ENCODE peak calls at places on chromosome 5, in seven cellular contexts. B is left cardiac atrium; H is activated gamma-delta T cell treated with anti-CD3 and anti-CD28 coated beads, Interleukin-2, amount 50 U/mL, for 16 hours; V is right atrium auricular region; X is AML-193; T is H4; A is fibroblast of the aortic adventitia. D is an unnamed sample.

GRCh38 chr5:142770650-142771609 is 753 bp downstream of the ARHGAP26 start:
- DNase-seq in T (no peak), H (peak; percentile 42), V (peak; percentile 66), X (no peak), B (peak; percentile 68), A (peak; percentile 27), D (peak; percentile 59)

GRCh38 chr5:33433303-33434255 is 7.2 kb upstream of the TARS1 start:
- DNase-seq in V (no peak), X (no peak), B (no peak), T (no peak), A (no peak), H (no peak), D (no peak)

GRCh38 chr5:72784129-72784528 is 32.3 kb upstream of the TNPO1 start:
- DNase-seq in H (no peak), B (no peak), V (no peak), X (no peak), A (no peak), T (no peak), D (no peak)

GRCh38 chr5:1020461-1020961 is 11.9 kb downstream of the NKD2 start:
- DNase-seq in T (no peak), B (peak; percentile 24), V (no peak), A (no peak), H (no peak), X (no peak), D (no peak)

GRCh38 chr5:30279237-30279636 is 914.2 kb upstream of the CDH6 start:
- DNase-seq in V (no peak), X (no peak), H (no peak), B (no peak), A (peak; percentile 2), T (peak; percentile 68), D (no peak)

GRCh38 chr5:59115345-59115744 is 532.5 kb downstream of the RAB3C start:
- DNase-seq in T (no peak), A (peak; percentile 22), B (no peak), X (no peak), V (no peak), H (no peak), D (no peak)

GRCh38 chr5:131581710-131582109 is 53.3 kb downstream of the RAPGEF6 start:
- DNase-seq in A (no peak), V (no peak), X (no peak), B (no peak), T (no peak), H (no peak), D (no peak)

GRCh38 chr5:111747336-111747735 is 9.7 kb downstream of the NREP start:
- DNase-seq in B (no peak), V (no peak), A (no peak), T (no peak), H (no peak), X (no peak), D (no peak)

GRCh38 chr5:170818222-170818621 is 34.7 kb downstream of the GABRP start:
- DNase-seq in V (no peak), B (no peak), H (no peak), T (no peak), A (peak; percentile 39), X (no peak), D (no peak)

GRCh38 chr5:17228833-17229291 is 11.4 kb downstream of the BASP1 start:
- DNase-seq in X (no peak), T (no peak), B (no peak), A (peak; percentile 78), H (no peak), V (no peak), D (peak; percentile 61)

GRCh38 chr5:10524376-10525123 is 39.3 kb upstream of the ANKRD33B start:
- DNase-seq in T (peak; percentile 89), B (no peak), V (no peak), A (peak; percentile 92), H (no peak), X (no peak), D (peak; percentile 78)

GRCh38 chr5:71778678-71779276 is 59.7 kb downstream of the CARTPT start:
- DNase-seq in A (peak; percentile 65), H (no peak), T (no peak), B (no peak), X (no peak), V (no peak), D (no peak)

GRCh38 chr5:35003018-35003957 is 44.5 kb downstream of the AGXT2 start:
- DNase-seq in B (peak; percentile 55), V (no peak), T (peak; percentile 31), H (peak; percentile 18), X (peak; percentile 34), A (peak; percentile 59), D (peak; percentile 42)

GRCh38 chr5:133235696-133236426 is 184.0 kb downstream of the HSPA4 start:
- DNase-seq in B (no peak), V (no peak), X (no peak), H (no peak), A (no peak), T (no peak), D (no peak)

GRCh38 chr5:31556461-31556860 is 24.4 kb downstream of the C5orf22 start:
- DNase-seq in A (peak; percentile 51), B (no peak), V (no peak), X (no peak), T (no peak), H (no peak), D (no peak)

GRCh38 chr5:176526462-176526861 is 10.7 kb downstream of the RNF44 start:
- DNase-seq in V (no peak), H (no peak), A (no peak), B (no peak), X (no peak), T (no peak), D (no peak)

GRCh38 chr5:98785244-98785643 is 11.8 kb downstream of the RGMB start:
- DNase-seq in B (no peak), A (no peak), T (no peak), V (no peak), H (no peak), X (no peak), D (no peak)

GRCh38 chr5:94288937-94289336 is 329.5 kb downstream of the KIAA0825 start:
- DNase-seq in B (no peak), T (no peak), H (no peak), V (no peak), A (peak; percentile 67), X (no peak), D (no peak)

GRCh38 chr5:175444905-175445456 is 999 bp upstream of the DRD1 start:
- DNase-seq in T (no peak), X (no peak), B (no peak), A (no peak), V (no peak), H (no peak), D (no peak)

GRCh38 chr5:159218595-159219023 is 9.3 kb upstream of the RNF145 start:
- DNase-seq in T (peak; percentile 17), X (no peak), V (no peak), H (no peak), A (peak; percentile 77), B (no peak), D (no peak)

GRCh38 chr5:159549046-159549445 is 218.8 kb upstream of the IL12B start:
- DNase-seq in A (no peak), B (no peak), V (no peak), X (no peak), H (no peak), T (no peak), D (no peak)

GRCh38 chr5:139644001-139644456 is 4.1 kb upstream of the CXXC5 start:
- DNase-seq in V (no peak), H (no peak), X (no peak), B (peak; percentile 19), A (no peak), T (no peak), D (no peak)

GRCh38 chr5:125049721-125050357 is 303.4 kb upstream of the ZNF608 start:
- DNase-seq in T (no peak), H (no peak), V (no peak), X (no peak), A (no peak), B (no peak), D (no peak)

GRCh38 chr5:123209163-123210013 is 120.3 kb downstream of the PRDM6 start:
- DNase-seq in B (no peak), V (no peak), A (peak; percentile 93), T (peak; percentile 89), X (no peak), H (no peak), D (no peak)

GRCh38 chr5:174533771-174534221 is 190.6 kb upstream of the MSX2 start:
- DNase-seq in V (no peak), T (peak; percentile 98), A (peak; percentile 80), X (peak; percentile 9), H (no peak), B (no peak), D (no peak)

GRCh38 chr5:109324941-109325340 is 84.8 kb downstream of the PJA2 start:
- DNase-seq in T (no peak), V (no peak), H (no peak), B (no peak), X (peak; percentile 96), A (peak; percentile 59), D (no peak)

GRCh38 chr5:148842161-148842560 is 15.8 kb downstream of the ADRB2 start:
- DNase-seq in A (no peak), V (no peak), B (no peak), X (no peak), T (no peak), H (no peak), D (no peak)

GRCh38 chr5:114695292-114695904 is 333.5 kb downstream of the KCNN2 start:
- DNase-seq in A (no peak), V (no peak), B (no peak), T (no peak), H (no peak), X (no peak), D (no peak)

GRCh38 chr5:33470544-33470943 is 29.8 kb downstream of the TARS1 start:
- DNase-seq in H (no peak), X (peak; percentile 16), T (peak; percentile 33), A (peak; percentile 78), B (no peak), V (no peak), D (peak; percentile 79)

GRCh38 chr5:52712354-52712753 is 75.4 kb upstream of the ITGA1 start:
- DNase-seq in X (no peak), V (no peak), T (no peak), H (no peak), A (no peak), B (no peak), D (no peak)

GRCh38 chr5:124088289-124089064 is 576.5 kb downstream of the CSNK1G3 start:
- DNase-seq in X (no peak), A (no peak), B (no peak), T (no peak), H (no peak), V (no peak), D (no peak)

GRCh38 chr5:154179846-154180710 is 10.5 kb upstream of the GALNT10 start:
- DNase-seq in V (peak; percentile 64), H (no peak), T (peak; percentile 65), B (no peak), X (peak; percentile 78), A (peak; percentile 78), D (peak; percentile 15)

GRCh38 chr5:109694451-109694891 is 4.7 kb downstream of the MAN2A1 start:
- DNase-seq in X (no peak), V (no peak), A (no peak), T (no peak), B (no peak), H (no peak), D (no peak)

GRCh38 chr5:119322312-119322947 is 33.4 kb upstream of the TNFAIP8 start:
- DNase-seq in H (no peak), V (no peak), B (no peak), T (no peak), X (no peak), A (no peak), D (no peak)

GRCh38 chr5:144333336-144333920 is 162.8 kb downstream of the KCTD16 start:
- DNase-seq in V (no peak), H (no peak), A (peak; percentile 16), X (no peak), T (no peak), B (no peak), D (no peak)

GRCh38 chr5:74206571-74207550 is 433.7 kb downstream of the ENC1 start:
- DNase-seq in B (peak; percentile 81), V (peak; percentile 67), T (peak; percentile 77), X (no peak), A (peak; percentile 70), H (no peak), D (peak; percentile 50)

GRCh38 chr5:141127305-141127704 is 5.7 kb downstream of the PCDHB4 start:
- DNase-seq in X (no peak), H (no peak), T (no peak), V (no peak), B (no peak), A (no peak), D (no peak)

GRCh38 chr5:43659075-43659474 is 56.1 kb downstream of the NNT start:
- DNase-seq in B (no peak), X (no peak), A (no peak), H (no peak), T (no peak), V (no peak), D (no peak)